ENCODE peak calls at places on chromosome X, in ten cellular contexts. G is adrenal gland, Y is MM.1S, I is AG09319, C is cardiac muscle cell, Z is fibroblast of the aortic adventitia, W is A673, Q is PC-9, N is AG10803, H is coronary artery. R is an unnamed sample.

GRCh38 chrX:133749951-133750350 is 235.4 kb downstream of the GPC3 start:
- DNase-seq in G (no peak), Y (no peak), I (no peak), C (no peak), Z (no peak), W (no peak), Q (no peak), N (no peak), H (no peak), R (no peak)

GRCh38 chrX:124113799-124114600 is 152.5 kb downstream of the STAG2 start:
- DNase-seq in G (no peak), Y (no peak), I (no peak), C (no peak), Z (no peak), W (no peak), Q (no peak), N (no peak), H (no peak), R (no peak)

GRCh38 chrX:69113723-69114122 is 51.5 kb downstream of the PJA1 start:
- DNase-seq in G (no peak), Y (no peak), I (no peak), C (no peak), Z (no peak), W (no peak), Q (no peak), N (no peak), H (no peak), R (no peak)

GRCh38 chrX:30939928-30940327 is 50.9 kb upstream of the TAB3 start:
- DNase-seq in G (no peak), Y (no peak), I (no peak), C (no peak), Z (no peak), W (no peak), Q (no peak), N (no peak), H (no peak), R (no peak)

GRCh38 chrX:8191022-8191421 is 20.0 kb upstream of the VCX2 start:
- DNase-seq in G (no peak), Y (no peak), I (no peak), C (no peak), Z (no peak), W (no peak), Q (peak; percentile 84), N (no peak), H (no peak), R (no peak)

GRCh38 chrX:18701621-18702361 is 5.7 kb upstream of the PPEF1 start:
- DNase-seq in G (peak; percentile 36), Y (no peak), I (no peak), C (no peak), Z (peak; percentile 23), W (no peak), Q (no peak), N (no peak), H (no peak), R (no peak)

GRCh38 chrX:120769576-120770341 is 105.9 kb downstream of the CT47B1 start:
- DNase-seq in G (peak; percentile 19), Y (peak; percentile 77), I (peak; percentile 37), C (peak; percentile 28), Z (peak; percentile 70), W (peak; percentile 73), Q (peak; percentile 89), N (peak; percentile 91), H (no peak), R (no peak)

GRCh38 chrX:16687514-16687913 is 25.0 kb downstream of the CTPS2 start:
- DNase-seq in G (no peak), Y (no peak), I (no peak), C (no peak), Z (no peak), W (no peak), Q (no peak), N (peak; percentile 60), H (no peak), R (no peak)

GRCh38 chrX:147770858-147771257 is 140.9 kb upstream of the FMR1 start:
- DNase-seq in G (no peak), Y (peak; percentile 10), I (no peak), C (no peak), Z (no peak), W (no peak), Q (no peak), N (no peak), H (no peak), R (no peak)

GRCh38 chrX:46628406-46629371 is 55.1 kb downstream of the CHST7 start:
- DNase-seq in G (no peak), Y (peak; percentile 59), I (peak; percentile 32), C (no peak), Z (peak; percentile 71), W (no peak), Q (no peak), N (peak; percentile 63), H (peak; percentile 85), R (peak; percentile 35)

GRCh38 chrX:154348114-154348531 is 26.3 kb downstream of the FLNA start:
- DNase-seq in G (no peak), Y (no peak), I (no peak), C (no peak), Z (peak; percentile 34), W (no peak), Q (no peak), N (peak; percentile 38), H (no peak), R (no peak)

GRCh38 chrX:118325453-118325852 is 20.5 kb upstream of the WDR44 start:
- DNase-seq in G (no peak), Y (peak; percentile 11), I (no peak), C (no peak), Z (peak; percentile 7), W (no peak), Q (no peak), N (no peak), H (no peak), R (peak; percentile 10)

GRCh38 chrX:50721771-50722521 is 92.0 kb downstream of the SHROOM4 start:
- DNase-seq in G (no peak), Y (no peak), I (no peak), C (no peak), Z (no peak), W (peak; percentile 57), Q (no peak), N (peak; percentile 81), H (no peak), R (no peak)

GRCh38 chrX:153971124-153971631 is 440 bp downstream of the HCFC1 start:
- DNase-seq in G (peak; percentile 92), Y (peak; percentile 85), I (peak; percentile 77), C (peak; percentile 89), Z (peak; percentile 82), W (peak; percentile 95), Q (peak; percentile 65), N (peak; percentile 85), H (peak; percentile 94), R (peak; percentile 88)

GRCh38 chrX:132958086-132958703 is at the start of gene HS6ST2:
- DNase-seq in G (no peak), Y (no peak), I (no peak), C (peak; percentile 64), Z (no peak), W (peak; percentile 34), Q (no peak), N (no peak), H (no peak), R (no peak)

GRCh38 chrX:152641256-152641875 is 3.7 kb downstream of the GABRQ start:
- DNase-seq in G (no peak), Y (no peak), I (no peak), C (no peak), Z (no peak), W (no peak), Q (peak; percentile 21), N (no peak), H (no peak), R (no peak)

GRCh38 chrX:124395145-124395858 is 48.9 kb downstream of the SH2D1A start:
- DNase-seq in G (no peak), Y (peak; percentile 73), I (no peak), C (no peak), Z (no peak), W (no peak), Q (no peak), N (no peak), H (no peak), R (peak; percentile 2)

GRCh38 chrX:150037041-150037440 is 98.8 kb upstream of the EOLA2 start:
- DNase-seq in G (no peak), Y (no peak), I (no peak), C (no peak), Z (no peak), W (peak; percentile 16), Q (no peak), N (no peak), H (no peak), R (no peak)
- TF ChIP-seq CTCF in G (no peak), Y (no peak), I (no peak), C (no peak), Z (no peak), W (no peak), Q (no peak), N (no peak), H (no peak), R (no peak)

GRCh38 chrX:130144509-130144908 is 21.1 kb downstream of the AIFM1 start:
- DNase-seq in G (no peak), Y (no peak), I (no peak), C (no peak), Z (peak; percentile 65), W (no peak), Q (no peak), N (peak; percentile 39), H (no peak), R (no peak)
- TF ChIP-seq CTCF in G (no peak), Y (no peak), I (no peak), C (peak; percentile 28), Z (peak; percentile 18), W (no peak), Q (peak; percentile 30), N (peak; percentile 13), H (no peak), R (no peak)

GRCh38 chrX:71650333-71650969 is 16.9 kb upstream of the LOC101059915 start:
- DNase-seq in G (no peak), Y (peak; percentile 58), I (no peak), C (peak; percentile 41), Z (no peak), W (no peak), Q (no peak), N (no peak), H (peak; percentile 7), R (peak; percentile 50)
- TF ChIP-seq CTCF in G (no peak), Y (peak; percentile 53), I (no peak), C (peak; percentile 4), Z (no peak), W (no peak), Q (no peak), N (peak; percentile 9), H (no peak), R (peak; percentile 40)

DNA sequence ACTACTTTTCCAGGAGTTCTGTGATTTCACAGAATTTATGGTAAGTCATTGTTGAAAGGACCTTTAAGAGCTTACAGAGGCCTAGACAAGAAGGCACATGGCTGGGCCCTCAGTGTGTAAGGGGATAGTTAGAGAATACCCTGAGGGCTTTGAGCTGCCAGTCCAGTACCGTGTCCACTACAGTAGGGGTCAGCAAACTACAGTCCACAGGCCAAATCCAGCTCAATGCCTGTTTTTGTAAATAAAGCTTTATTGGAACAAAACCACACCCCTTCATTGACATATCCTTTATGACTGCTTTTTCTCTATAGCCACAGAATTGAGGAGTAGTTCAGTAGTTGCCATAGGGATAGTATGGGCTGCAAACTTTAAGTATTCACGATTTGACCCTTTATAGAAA is 176.2 kb downstream of the MID1 start:
- DNase-seq in G (no peak), Y (no peak), I (no peak), C (no peak), Z (no peak), W (no peak), Q (no peak), N (no peak), H (no peak), R (no peak)
- TF ChIP-seq CTCF in G (no peak), Y (no peak), I (no peak), C (no peak), Z (no peak), W (no peak), Q (no peak), N (no peak), H (no peak), R (no peak)